ENCODE peak calls at places on chromosomes 16 and 17, in four cellular contexts. A, E, S and P are unnamed samples.

GRCh38 chr17:59004338-59005111 is 102.2 kb downstream of the TRIM37 start:
- DNase-seq in E (peak; percentile 50), S (peak; percentile 78), A (no peak), P (peak; percentile 3)

GRCh38 chr16:70156207-70156978 is 17.2 kb upstream of the CLEC18C start:
- DNase-seq in S (no peak), A (no peak), E (no peak), P (no peak)

GRCh38 chr16:10981697-10982216 is 37.4 kb downstream of the CLEC16A start:
- DNase-seq in E (peak; percentile 57), A (no peak), S (no peak), P (no peak)

GRCh38 chr16:31537362-31537921 is 9.7 kb downstream of the AHSP start:
- DNase-seq in S (no peak), A (no peak), E (no peak), P (no peak)

GRCh38 chr17:10166181-10166935 is 32.0 kb downstream of the GAS7 start:
- DNase-seq in A (no peak), E (no peak), S (no peak), P (no peak)

GRCh38 chr17:32350662-32351418 is 883 bp downstream of the ZNF207 start:
- DNase-seq in E (peak; percentile 47), A (no peak), S (peak; percentile 72), P (peak; percentile 9)

GRCh38 chr17:40173091-40173777 is 4.0 kb upstream of the RAPGEFL1 start:
- DNase-seq in E (no peak), S (no peak), A (no peak), P (no peak)

GRCh38 chr17:11797803-11798202 is 199.5 kb downstream of the ZNF18 start:
- DNase-seq in S (no peak), A (no peak), E (no peak), P (no peak)

GRCh38 chr17:57309479-57309878 is 53.2 kb downstream of the MSI2 start:
- DNase-seq in E (no peak), A (no peak), S (no peak), P (no peak)

GRCh38 chr16:87687998-87688529 is 77.7 kb downstream of the KLHDC4 start:
- DNase-seq in A (no peak), E (no peak), S (no peak), P (no peak)

GRCh38 chr16:424623-425081 is 797 bp upstream of the RAB11FIP3 start:
- DNase-seq in S (no peak), A (peak; percentile 45), E (no peak), P (no peak)

GRCh38 chr17:1627219-1627986 is 1.2 kb downstream of the SLC43A2 start:
- DNase-seq in E (no peak), S (peak; percentile 72), A (no peak), P (peak; percentile 69)

GRCh38 chr16:27408012-27408601 is 6.1 kb downstream of the IL21R start:
- DNase-seq in A (no peak), S (no peak), E (no peak), P (no peak)

GRCh38 chr17:56886288-56886721 is 27.5 kb downstream of the TRIM25 start:
- DNase-seq in E (no peak), S (no peak), A (no peak), P (no peak)

GRCh38 chr17:11950771-11951519 is 46.3 kb downstream of the ZNF18 start:
- DNase-seq in E (no peak), S (no peak), A (no peak), P (no peak)

GRCh38 chr17:1762233-1762905 is 509 bp downstream of the SERPINF1 start:
- DNase-seq in A (no peak), E (no peak), S (no peak), P (no peak)

GRCh38 chr16:48194828-48195566 is 39.2 kb upstream of the ABCC12 start:
- DNase-seq in S (no peak), A (no peak), E (no peak), P (no peak)

GRCh38 chr17:79517812-79518211 is 93.0 kb downstream of the RBFOX3 start:
- DNase-seq in S (no peak), E (no peak), A (no peak), P (no peak)

GRCh38 chr17:62126292-62126691 is 61.2 kb upstream of the MED13 start:
- DNase-seq in E (no peak), S (no peak), A (no peak), P (no peak)

GRCh38 chr16:25317732-25318316 is 60.2 kb upstream of the ZKSCAN2 start:
- DNase-seq in A (no peak), E (no peak), S (no peak), P (no peak)

GRCh38 chr17:74810699-74811485 is 34.7 kb upstream of the NAT9 start:
- DNase-seq in A (peak; percentile 45), S (no peak), E (no peak), P (no peak)

GRCh38 chr16:69444873-69445517 is 20.6 kb downstream of the CYB5B start:
- DNase-seq in A (no peak), E (no peak), S (no peak), P (no peak)